ENCODE peak calls at places on chromosomes 3 and 15, in eight cellular contexts. S is HS-27A; W is WTC11; O is NCI-H748 treated with DMSO at 0.1 percent for 48 hours; Y is ELR; D is hepatic stellate cell; K is stimulated activated CD8-positive, alpha-beta memory T cell treated with anti-CD3 and anti-CD28 coated beads, Interleukin-2, amount 100 ng/mL, for 1 hour; C is tibial artery. P is an unnamed sample.

GRCh38 chr3:112101946-112102345 is 15.8 kb downstream of the C3orf52 start:
- DNase-seq in S (no peak), W (no peak), O (no peak), Y (peak), D (no peak), K (no peak), C (no peak), P (no peak)

GRCh38 chr15:94305133-94305532 is 73.8 kb downstream of the MCTP2 start:
- DNase-seq in S (no peak), W (no peak), O (no peak), Y (no peak), D (no peak), K (no peak), C (no peak), P (no peak)

GRCh38 chr3:105399611-105400010 is 32.9 kb downstream of the ALCAM start:
- DNase-seq in S (no peak), W (no peak), O (no peak), Y (no peak), D (no peak), K (no peak), C (no peak), P (no peak)

GRCh38 chr3:54836876-54837275 is 91.0 kb downstream of the LRTM1 start:
- DNase-seq in S (no peak), W (no peak), O (no peak), Y (no peak), D (no peak), K (no peak), C (no peak), P (no peak)

GRCh38 chr3:10137178-10137577 is 4.4 kb upstream of the VHL start:
- DNase-seq in S (no peak), W (no peak), O (no peak), Y (no peak), D (no peak), K (no peak), C (no peak), P (no peak)

GRCh38 chr15:67358812-67359211 is 104.2 kb downstream of the IQCH start:
- DNase-seq in S (no peak), W (no peak), O (no peak), Y (no peak), D (no peak), K (no peak), C (no peak), P (no peak)

GRCh38 chr3:66302288-66302687 is 81.5 kb downstream of the SLC25A26 start:
- DNase-seq in S (no peak), W (no peak), O (no peak), Y (no peak), D (no peak), K (peak), C (no peak), P (no peak)

GRCh38 chr3:73520931-73521461 is 103.7 kb downstream of the PDZRN3 start:
- DNase-seq in S (no peak), W (no peak), O (no peak), Y (no peak), D (no peak), K (no peak), C (peak), P (no peak)

GRCh38 chr3:23495507-23495906 is 292.4 kb downstream of the UBE2E2 start:
- DNase-seq in S (no peak), W (no peak), O (no peak), Y (peak), D (no peak), K (no peak), C (no peak), P (no peak)

GRCh38 chr3:87350367-87351199 is 74.2 kb upstream of the POU1F1 start:
- DNase-seq in S (no peak), W (no peak), O (peak), Y (peak), D (peak), K (no peak), C (no peak), P (no peak)

GRCh38 chr15:81225161-81225671 is 28.5 kb downstream of the IL16 start:
- DNase-seq in S (no peak), W (no peak), O (no peak), Y (no peak), D (no peak), K (no peak), C (peak), P (no peak)

GRCh38 chr3:157125101-157125500 is 34.8 kb downstream of the CCNL1 start:
- DNase-seq in S (no peak), W (no peak), O (no peak), Y (peak), D (no peak), K (no peak), C (no peak), P (no peak)

GRCh38 chr3:193720169-193720568 is 127.2 kb downstream of the OPA1 start:
- DNase-seq in S (no peak), W (no peak), O (no peak), Y (no peak), D (no peak), K (no peak), C (no peak), P (no peak)

GRCh38 chr3:45684327-45684892 is 4.8 kb upstream of the SACM1L start:
- DNase-seq in S (no peak), W (peak), O (peak), Y (no peak), D (no peak), K (no peak), C (no peak), P (no peak)

GRCh38 chr3:43735618-43736017 is 44.9 kb downstream of the ABHD5 start:
- DNase-seq in S (no peak), W (no peak), O (no peak), Y (no peak), D (no peak), K (no peak), C (no peak), P (no peak)

GRCh38 chr3:26652157-26652556 is 29.6 kb downstream of the LRRC3B start:
- DNase-seq in S (no peak), W (no peak), O (no peak), Y (no peak), D (no peak), K (no peak), C (no peak), P (peak)

GRCh38 chr3:129481783-129482332 is 41.8 kb downstream of the IFT122 start:
- DNase-seq in S (no peak), W (no peak), O (no peak), Y (peak), D (peak), K (no peak), C (peak), P (no peak)